ENCODE peak calls at places on chromosome 22, in four cellular contexts. One of them, this sample, is unnamed.

GRCh38 chr22:20677684-20678242 is 96.2 kb upstream of the SERPIND1 start:
- DNase-seq in small intestine: no peak
- DNase-seq in cardiac muscle cell: no peak
- DNase-seq in NCI-H1417 treated with DMSO at 0.1 percent for 48 hours: no peak
- DNase-seq in this sample: no peak

GRCh38 chr22:29270475-29271271 is 2.6 kb downstream of the EWSR1 start:
- DNase-seq in NCI-H1417 treated with DMSO at 0.1 percent for 48 hours: no peak
- DNase-seq in cardiac muscle cell: no peak
- DNase-seq in small intestine: peak; percentile 73
- DNase-seq in this sample: peak; percentile 39

GRCh38 chr22:17920992-17921650 is 103.2 kb downstream of the MICAL3 start:
- DNase-seq in cardiac muscle cell: no peak
- DNase-seq in NCI-H1417 treated with DMSO at 0.1 percent for 48 hours: no peak
- DNase-seq in small intestine: no peak
- DNase-seq in this sample: peak; percentile 36

GRCh38 chr22:33354928-33355327 is 296.7 kb upstream of the SYN3 start:
- DNase-seq in small intestine: no peak
- DNase-seq in cardiac muscle cell: peak; percentile 30
- DNase-seq in NCI-H1417 treated with DMSO at 0.1 percent for 48 hours: no peak
- DNase-seq in this sample: no peak

GRCh38 chr22:23183107-23183698 is 2.9 kb downstream of the BCR start:
- DNase-seq in cardiac muscle cell: peak; percentile 86
- DNase-seq in small intestine: peak; percentile 38
- DNase-seq in NCI-H1417 treated with DMSO at 0.1 percent for 48 hours: no peak
- DNase-seq in this sample: peak; percentile 51

GRCh38 chr22:48951836-48952235 is 875.8 kb downstream of the BRD1 start:
- DNase-seq in cardiac muscle cell: no peak
- DNase-seq in small intestine: no peak
- DNase-seq in NCI-H1417 treated with DMSO at 0.1 percent for 48 hours: no peak
- DNase-seq in this sample: no peak

GRCh38 chr22:42270512-42271190 is at the start of gene TCF20:
- DNase-seq in cardiac muscle cell: peak; percentile 91
- DNase-seq in NCI-H1417 treated with DMSO at 0.1 percent for 48 hours: no peak
- DNase-seq in small intestine: peak; percentile 80
- DNase-seq in this sample: peak; percentile 70

GRCh38 chr22:22019659-22020424 is 37.3 kb upstream of the TOP3B start:
- DNase-seq in NCI-H1417 treated with DMSO at 0.1 percent for 48 hours: no peak
- DNase-seq in cardiac muscle cell: no peak
- DNase-seq in small intestine: no peak
- DNase-seq in this sample: no peak

GRCh38 chr22:36336246-36337182 is 51.3 kb downstream of the MYH9 start:
- DNase-seq in small intestine: no peak
- DNase-seq in cardiac muscle cell: no peak
- DNase-seq in NCI-H1417 treated with DMSO at 0.1 percent for 48 hours: no peak
- DNase-seq in this sample: no peak

GRCh38 chr22:21975273-21975672 is 7.3 kb downstream of the TOP3B start:
- DNase-seq in cardiac muscle cell: no peak
- DNase-seq in small intestine: no peak
- DNase-seq in NCI-H1417 treated with DMSO at 0.1 percent for 48 hours: no peak
- DNase-seq in this sample: no peak

GRCh38 chr22:44639891-44640617 is 62.0 kb upstream of the PRR5 start:
- DNase-seq in cardiac muscle cell: no peak
- DNase-seq in small intestine: no peak
- DNase-seq in NCI-H1417 treated with DMSO at 0.1 percent for 48 hours: no peak
- DNase-seq in this sample: no peak

GRCh38 chr22:48347311-48347710 is 1480.4 kb downstream of the BRD1 start:
- DNase-seq in NCI-H1417 treated with DMSO at 0.1 percent for 48 hours: no peak
- DNase-seq in small intestine: no peak
- DNase-seq in cardiac muscle cell: no peak
- DNase-seq in this sample: no peak

GRCh38 chr22:31829505-31829904 is 75.7 kb downstream of the DEPDC5 start:
- DNase-seq in small intestine: peak; percentile 38
- DNase-seq in cardiac muscle cell: no peak
- DNase-seq in NCI-H1417 treated with DMSO at 0.1 percent for 48 hours: no peak
- DNase-seq in this sample: peak; percentile 83